ENCODE peak calls at places on chromosomes 1 and 21, in nine cellular contexts. S is stimulated activated CD4-positive, alpha-beta T cell treated with anti-CD3 and anti-CD28 coated beads, Interleukin-1b, Interleukin-23, amount 100 ng/mL, for 48 hours; W is EL; I is lung microvascular endothelial cell; C is heart right ventricle; H is activated CD8-positive, alpha-beta memory T cell treated with anti-CD3 and anti-CD28 coated beads for 48 hours; T is esophagus squamous epithelium; U is sciatic nerve; P is head of caudate nucleus. R is an unnamed sample.

GRCh38 chr21:32569261-32570230 is 15.8 kb downstream of the TCP10L start:
- DNase-seq in S (peak; percentile 80), W (peak; percentile 82), I (peak; percentile 92), C (peak; percentile 64), H (peak; percentile 47), T (no peak), U (peak; percentile 88), P (peak; percentile 67), R (peak; percentile 75)

GRCh38 chr1:107835151-107835670 is 129.8 kb downstream of the VAV3 start:
- DNase-seq in S (no peak), W (no peak), I (no peak), C (no peak), H (no peak), T (no peak), U (no peak), P (no peak), R (no peak)

GRCh38 chr1:113018911-113019310 is 54.1 kb upstream of the LRIG2 start:
- DNase-seq in S (no peak), W (no peak), I (no peak), C (no peak), H (no peak), T (no peak), U (no peak), P (no peak), R (no peak)

GRCh38 chr1:56958526-56958925 is 7.3 kb downstream of the C8B start:
- DNase-seq in S (no peak), W (peak; percentile 69), I (no peak), C (no peak), H (no peak), T (no peak), U (no peak), P (peak; percentile 7), R (no peak)

GRCh38 chr1:48777219-48777895 is 666 bp upstream of the BEND5 start:
- DNase-seq in S (no peak), W (no peak), I (no peak), C (no peak), H (no peak), T (no peak), U (no peak), P (no peak), R (no peak)

GRCh38 chr1:53710584-53710983 is 28.4 kb downstream of the GLIS1 start:
- DNase-seq in S (no peak), W (no peak), I (no peak), C (no peak), H (no peak), T (no peak), U (no peak), P (no peak), R (no peak)

GRCh38 chr1:238647877-238648276 is 738.5 kb upstream of the CHRM3 start:
- DNase-seq in S (no peak), W (peak; percentile 98), I (no peak), C (no peak), H (no peak), T (no peak), U (no peak), P (no peak), R (peak; percentile 86)

GRCh38 chr1:180584869-180585268 is 26.1 kb downstream of the OVAAL start:
- DNase-seq in S (no peak), W (no peak), I (no peak), C (no peak), H (no peak), T (no peak), U (no peak), P (no peak), R (no peak)

GRCh38 chr1:85822696-85823095 is 114.5 kb upstream of the ZNHIT6 start:
- DNase-seq in S (no peak), W (no peak), I (peak; percentile 1), C (no peak), H (no peak), T (no peak), U (no peak), P (no peak), R (no peak)

GRCh38 chr1:186487163-186487562 is 26.2 kb upstream of the PDC start:
- DNase-seq in S (no peak), W (peak; percentile 55), I (no peak), C (no peak), H (no peak), T (no peak), U (no peak), P (no peak), R (no peak)

GRCh38 chr21:37430184-37430821 is 63.7 kb downstream of the DYRK1A start:
- DNase-seq in S (peak; percentile 22), W (no peak), I (no peak), C (no peak), H (no peak), T (no peak), U (no peak), P (no peak), R (peak; percentile 43)

GRCh38 chr1:119861547-119861946 is 34.8 kb downstream of the ADAM30 start:
- DNase-seq in S (no peak), W (no peak), I (no peak), C (no peak), H (no peak), T (no peak), U (no peak), P (no peak), R (no peak)

GRCh38 chr1:185479781-185480180 is 162.7 kb upstream of the IVNS1ABP start:
- DNase-seq in S (no peak), W (no peak), I (no peak), C (no peak), H (no peak), T (no peak), U (no peak), P (no peak), R (no peak)

GRCh38 chr1:93029317-93029716 is 49.8 kb upstream of the MTF2 start:
- DNase-seq in S (no peak), W (no peak), I (no peak), C (no peak), H (no peak), T (no peak), U (no peak), P (no peak), R (no peak)

GRCh38 chr21:14495075-14495474 is 51.0 kb downstream of the SAMSN1 start:
- DNase-seq in S (no peak), W (no peak), I (no peak), C (no peak), H (no peak), T (no peak), U (no peak), P (no peak), R (no peak)

GRCh38 chr1:119865607-119866006 is 30.7 kb downstream of the ADAM30 start:
- DNase-seq in S (no peak), W (peak; percentile 74), I (no peak), C (no peak), H (no peak), T (no peak), U (no peak), P (no peak), R (no peak)

GRCh38 chr1:53681647-53682368 is 57.2 kb downstream of the GLIS1 start:
- DNase-seq in S (peak; percentile 49), W (no peak), I (peak; percentile 88), C (peak; percentile 33), H (no peak), T (no peak), U (peak; percentile 68), P (peak; percentile 6), R (no peak)

GRCh38 chr1:110605901-110606783 is at the start of gene KCNA2:
- DNase-seq in S (no peak), W (peak; percentile 8), I (peak; percentile 17), C (peak; percentile 61), H (no peak), T (no peak), U (peak; percentile 81), P (peak; percentile 78), R (no peak)

GRCh38 chr1:15883326-15883725 is 35.8 kb downstream of the SPEN start:
- DNase-seq in S (no peak), W (peak; percentile 11), I (no peak), C (no peak), H (no peak), T (no peak), U (no peak), P (no peak), R (no peak)

GRCh38 chr1:38059632-38060286 is 13.2 kb upstream of the POU3F1 start:
- DNase-seq in S (no peak), W (no peak), I (no peak), C (no peak), H (no peak), T (no peak), U (no peak), P (no peak), R (peak; percentile 40)

GRCh38 chr1:30597711-30598110 is 125.7 kb downstream of the MATN1 start:
- DNase-seq in S (no peak), W (no peak), I (no peak), C (no peak), H (no peak), T (no peak), U (no peak), P (no peak), R (no peak)

GRCh38 chr1:154104433-154105082 is 50.3 kb downstream of the NUP210L start:
- DNase-seq in S (no peak), W (no peak), I (no peak), C (no peak), H (no peak), T (no peak), U (no peak), P (no peak), R (no peak)

GRCh38 chr1:150720098-150720497 is 597 bp downstream of the HORMAD1 start:
- DNase-seq in S (no peak), W (no peak), I (no peak), C (no peak), H (no peak), T (no peak), U (no peak), P (no peak), R (no peak)

GRCh38 chr1:234941711-234942320 is 186.8 kb downstream of the TOMM20 start:
- DNase-seq in S (no peak), W (no peak), I (no peak), C (no peak), H (no peak), T (no peak), U (no peak), P (no peak), R (no peak)

GRCh38 chr1:16076871-16077250 is 3.4 kb upstream of the FAM131C start:
- DNase-seq in S (no peak), W (peak; percentile 29), I (no peak), C (peak; percentile 42), H (no peak), T (no peak), U (no peak), P (no peak), R (peak; percentile 53)

GRCh38 chr1:77511440-77511840 is 171.0 kb downstream of the ZZZ3 start:
- DNase-seq in S (no peak), W (peak; percentile 94), I (peak; percentile 43), C (no peak), H (no peak), T (no peak), U (no peak), P (no peak), R (peak; percentile 48)

GRCh38 chr1:6630027-6630426 is 5.4 kb downstream of the THAP3 start:
- DNase-seq in S (no peak), W (no peak), I (no peak), C (no peak), H (no peak), T (no peak), U (no peak), P (no peak), R (no peak)

GRCh38 chr1:248810727-248811513 is 14.8 kb downstream of the SH3BP5L start:
- DNase-seq in S (no peak), W (peak; percentile 67), I (no peak), C (peak; percentile 61), H (no peak), T (no peak), U (no peak), P (no peak), R (no peak)

GRCh38 chr1:59393211-59394180 is 96.6 kb downstream of the FGGY start:
- DNase-seq in S (no peak), W (no peak), I (peak; percentile 55), C (peak; percentile 70), H (no peak), T (no peak), U (peak; percentile 73), P (no peak), R (peak; percentile 96)

GRCh38 chr1:45542591-45542990 is 8.0 kb upstream of the AKR1A1 start:
- DNase-seq in S (no peak), W (no peak), I (no peak), C (no peak), H (no peak), T (no peak), U (no peak), P (no peak), R (no peak)

GRCh38 chr1:46198026-46198826 is at the start of gene POMGNT1:
- DNase-seq in S (peak; percentile 71), W (peak; percentile 74), I (peak; percentile 68), C (peak; percentile 79), H (peak; percentile 48), T (no peak), U (peak; percentile 75), P (peak; percentile 70), R (peak; percentile 71)